ENCODE peak calls at places on chromosomes 7 and 10, in ten cellular contexts. R is PC-3, H is astrocyte, S is MM.1S, M is HepG2, A is GM23338, N is PC-9, Z is K562, F is A673, K is fibroblast of lung. L is an unnamed sample.

GRCh38 chr7:27364344-27364758 is 121.7 kb downstream of the EVX1 start:
- DNase-seq in H (peak), N (peak), Z (no peak), R (peak), K (peak), S (no peak), F (no peak), M (no peak), A (no peak), L (no peak)

GRCh38 chr7:51019231-51019844 is 236.6 kb upstream of the GRB10 start:
- DNase-seq in R (peak), N (peak), A (no peak), Z (no peak), K (peak), M (no peak), F (no peak), S (no peak), H (peak), L (no peak)

GRCh38 chr7:6232534-6232933 is 39.9 kb downstream of the CYTH3 start:
- DNase-seq in Z (peak), M (no peak), K (no peak), N (no peak), R (no peak), S (no peak), F (no peak), A (no peak), H (no peak), L (no peak)

GRCh38 chr10:14412624-14413023 is 81.9 kb upstream of the FRMD4A start:
- DNase-seq in H (no peak), Z (no peak), N (no peak), A (no peak), M (no peak), K (no peak), R (no peak), S (no peak), F (no peak), L (no peak)

GRCh38 chr7:79050592-79050991 is 402.9 kb downstream of the MAGI2 start:
- DNase-seq in S (no peak), M (no peak), Z (no peak), F (peak), R (peak), A (no peak), K (peak), N (peak), H (peak), L (no peak)

GRCh38 chr7:40447345-40447744 is 312.5 kb downstream of the SUGCT start:
- DNase-seq in K (no peak), Z (no peak), A (peak), F (no peak), R (peak), H (no peak), S (no peak), N (no peak), M (no peak), L (peak)

GRCh38 chr10:61904711-61905445 is 3.4 kb downstream of the ARID5B start:
- DNase-seq in M (peak), A (peak), K (peak), H (peak), F (peak), N (peak), R (peak), S (peak), Z (peak), L (peak)

GRCh38 chr10:62818426-62819011 is 2.4 kb upstream of the EGR2 start:
- DNase-seq in F (peak), M (no peak), N (no peak), K (peak), S (no peak), A (peak), Z (no peak), R (peak), H (no peak), L (peak)

GRCh38 chr10:27748586-27748985 is 3.0 kb upstream of the MKX start:
- DNase-seq in K (no peak), F (no peak), S (no peak), Z (no peak), M (no peak), A (no peak), H (no peak), N (no peak), R (no peak), L (no peak)

GRCh38 chr10:13003004-13003403 is 1.5 kb upstream of the CCDC3 start:
- DNase-seq in F (no peak), Z (no peak), H (peak), K (peak), A (no peak), N (no peak), R (peak), S (no peak), M (no peak), L (no peak)

GRCh38 chr10:132541129-132541528 is 3.5 kb downstream of the INPP5A start:
- DNase-seq in F (no peak), M (no peak), N (no peak), H (no peak), K (no peak), A (no peak), Z (no peak), S (no peak), R (no peak), L (no peak)

GRCh38 chr10:96747734-96748550 is 27.6 kb upstream of the PIK3AP1 start:
- DNase-seq in M (peak), N (no peak), A (no peak), Z (no peak), S (peak), R (peak), H (no peak), K (no peak), F (no peak), L (no peak)

GRCh38 chr7:18583305-18583704 is 87.8 kb downstream of the HDAC9 start:
- DNase-seq in K (peak), A (no peak), N (no peak), H (peak), F (peak), R (no peak), Z (no peak), S (no peak), M (no peak), L (no peak)

GRCh38 chr10:43921478-43921877 is 272.8 kb upstream of the ZNF32 start:
- DNase-seq in K (no peak), H (no peak), N (no peak), R (no peak), S (no peak), A (no peak), Z (no peak), F (no peak), M (no peak), L (no peak)

GRCh38 chr10:132280646-132281074 is 27.1 kb downstream of the STK32C start:
- DNase-seq in M (no peak), Z (peak), S (no peak), N (no peak), R (no peak), H (no peak), F (no peak), K (no peak), A (no peak), L (no peak)

GRCh38 chr7:3404490-3404889 is 103.4 kb downstream of the SDK1 start:
- DNase-seq in N (no peak), F (peak), M (no peak), Z (no peak), H (peak), R (peak), S (no peak), K (peak), A (no peak), L (no peak)

GRCh38 chr10:76274933-76275332 is 843.5 kb downstream of the LRMDA start:
- DNase-seq in N (no peak), S (no peak), K (no peak), F (no peak), H (no peak), M (no peak), R (no peak), A (no peak), Z (no peak), L (no peak)

GRCh38 chr10:16816830-16817124 is 447 bp downstream of the RSU1 start:
- DNase-seq in N (no peak), A (no peak), S (peak), F (no peak), R (no peak), Z (no peak), M (no peak), H (no peak), K (no peak), L (peak)

GRCh38 chr7:133912916-133913697 is 214.0 kb upstream of the LRGUK start:
- DNase-seq in A (no peak), K (peak), N (no peak), S (no peak), Z (no peak), H (peak), R (peak), F (peak), M (no peak), L (no peak)

GRCh38 chr7:130884437-130885417 is 150.7 kb upstream of the KLF14 start:
- DNase-seq in R (peak), K (peak), N (no peak), M (peak), A (no peak), S (no peak), F (peak), Z (no peak), H (peak), L (no peak)

GRCh38 chr7:17298840-17299476 is 506 bp downstream of the AHR start:
- DNase-seq in Z (no peak), K (peak), N (peak), R (peak), H (no peak), M (no peak), F (peak), S (peak), A (peak), L (peak)

GRCh38 chr10:67077376-67077775 is 151.5 kb downstream of the LRRTM3 start:
- DNase-seq in Z (no peak), H (no peak), R (no peak), S (no peak), N (no peak), M (no peak), F (no peak), K (no peak), A (no peak), L (no peak)

GRCh38 chr10:125247576-125247975 is 87.2 kb upstream of the CTBP2 start:
- DNase-seq in M (no peak), F (no peak), R (no peak), H (no peak), Z (no peak), K (no peak), A (no peak), N (no peak), S (no peak), L (no peak)

GRCh38 chr10:109214916-109215740 is 708.2 kb downstream of the XPNPEP1 start:
- DNase-seq in A (no peak), R (no peak), Z (no peak), H (no peak), F (no peak), N (no peak), M (no peak), S (no peak), K (no peak), L (no peak)

GRCh38 chr10:52216852-52217251 is 97.2 kb upstream of the DKK1 start:
- DNase-seq in K (peak), Z (no peak), A (no peak), F (peak), N (no peak), H (peak), M (no peak), R (peak), S (peak), L (no peak)

GRCh38 chr7:105268511-105269392 is 120.0 kb downstream of the SRPK2 start:
- DNase-seq in A (no peak), Z (no peak), F (peak), R (peak), M (peak), N (no peak), K (peak), H (peak), S (peak), L (no peak)

GRCh38 chr10:46254467-46254866 is 32.3 kb upstream of the ANTXRL start:
- DNase-seq in R (no peak), H (no peak), Z (no peak), A (no peak), N (no peak), F (no peak), K (no peak), S (no peak), M (no peak), L (no peak)

GRCh38 chr10:17247210-17247609 is 19.2 kb downstream of the VIM start:
- DNase-seq in S (no peak), K (no peak), H (no peak), Z (peak), F (no peak), A (no peak), R (no peak), N (no peak), M (no peak), L (no peak)

GRCh38 chr7:137850586-137850985 is 3.8 kb upstream of the DGKI start:
- DNase-seq in F (no peak), S (no peak), R (no peak), Z (no peak), A (no peak), M (no peak), K (peak), H (peak), N (no peak), L (no peak)

GRCh38 chr7:100983451-100984187 is 14.3 kb downstream of the MUC12 start:
- DNase-seq in A (no peak), S (no peak), H (peak), Z (no peak), M (no peak), N (no peak), F (no peak), K (peak), R (peak), L (no peak)

GRCh38 chr10:22433875-22434274 is 88.6 kb downstream of the SPAG6 start:
- DNase-seq in S (no peak), H (peak), F (peak), A (peak), N (no peak), Z (no peak), M (no peak), R (peak), K (peak), L (no peak)

DNA sequence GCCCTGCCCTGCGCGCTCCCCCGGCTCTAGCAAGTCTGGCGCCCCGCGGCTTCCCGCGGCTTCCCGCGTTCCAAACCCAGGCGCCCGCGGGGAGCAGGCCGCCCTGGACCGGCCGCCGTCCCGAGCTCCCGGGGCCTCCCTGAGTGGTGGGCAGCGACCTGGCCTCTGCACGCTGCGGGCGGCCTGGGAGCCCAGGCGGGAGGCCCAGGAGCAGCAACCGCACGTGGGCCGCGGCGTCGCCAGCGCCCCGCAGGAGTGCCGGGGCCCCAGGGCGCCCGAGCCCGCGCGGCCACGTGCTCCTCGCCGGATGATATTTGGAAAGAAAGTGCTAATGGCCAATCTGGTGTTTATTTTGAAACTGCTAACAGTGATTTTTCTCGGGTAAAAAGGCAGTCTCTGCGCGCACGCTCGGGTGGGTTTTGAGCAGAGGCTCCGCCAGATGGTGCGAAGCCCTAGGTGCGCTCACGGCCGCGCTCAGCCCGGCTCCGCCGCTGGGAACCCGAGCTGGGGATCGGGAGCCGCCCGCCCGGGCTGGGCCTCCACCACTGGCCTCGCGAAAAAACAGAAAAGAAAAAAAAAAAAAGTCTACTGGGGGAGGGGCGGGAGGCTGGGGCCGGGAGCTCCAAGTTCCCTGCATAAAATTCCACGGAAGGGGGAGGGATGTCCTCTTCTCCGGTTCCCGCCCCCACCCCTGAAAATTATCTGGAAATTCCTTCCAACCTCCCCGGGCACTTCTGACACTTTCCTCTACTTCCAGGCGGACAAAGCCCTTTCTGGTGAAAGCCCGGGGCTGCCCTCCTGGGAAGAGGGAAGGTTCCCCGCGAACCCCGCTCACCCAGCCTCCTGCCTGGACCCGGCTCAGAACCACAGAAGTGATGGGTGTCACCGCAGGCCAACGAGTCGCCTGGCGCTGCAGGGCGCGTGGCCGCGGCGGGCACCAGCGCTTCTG is 4.3 kb downstream of the EBF3 start:
- DNase-seq in N (no peak), R (no peak), Z (no peak), K (no peak), S (no peak), F (no peak), M (no peak), A (no peak), H (no peak), L (peak)
- TF ChIP-seq EZH2 in N (no peak), R (no peak), Z (no peak), K (peak), S (no peak), F (no peak), M (no peak), A (peak), H (no peak), L (peak)

DNA sequence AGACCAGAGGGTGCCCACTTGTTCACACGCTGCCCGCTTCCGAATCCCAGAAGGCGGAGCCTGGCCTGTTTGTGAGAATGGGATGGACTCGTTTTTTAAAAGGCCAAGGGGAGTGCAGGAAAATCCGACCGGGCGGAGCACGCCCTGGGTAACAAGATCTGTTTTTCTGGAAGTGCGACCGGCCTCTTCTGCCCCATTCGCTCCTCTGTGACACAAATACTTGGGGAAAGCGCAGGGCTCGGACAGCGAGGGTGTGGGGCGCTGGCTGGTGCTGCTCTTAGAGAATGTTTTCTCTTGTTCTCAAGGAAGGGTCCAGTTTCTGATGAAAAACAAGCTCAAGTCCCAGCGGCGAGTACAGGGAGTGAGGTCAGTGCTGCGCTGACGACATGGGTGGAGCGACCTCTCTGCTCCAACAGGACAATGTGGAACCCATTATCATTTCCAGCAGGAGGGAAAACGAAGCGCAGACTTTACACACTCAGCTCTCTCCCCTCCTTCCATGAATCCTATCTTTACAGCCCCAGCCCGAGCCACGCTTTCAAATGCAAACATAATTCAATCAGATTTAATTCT is 1.3 kb downstream of the RADIL start:
- DNase-seq in Z (peak), R (peak), S (no peak), M (no peak), K (peak), H (peak), N (peak), A (peak), F (no peak), L (peak)
- TF ChIP-seq EZH2 in Z (no peak), R (no peak), S (no peak), M (no peak), K (no peak), H (no peak), N (no peak), A (no peak), F (no peak), L (no peak)

DNA sequence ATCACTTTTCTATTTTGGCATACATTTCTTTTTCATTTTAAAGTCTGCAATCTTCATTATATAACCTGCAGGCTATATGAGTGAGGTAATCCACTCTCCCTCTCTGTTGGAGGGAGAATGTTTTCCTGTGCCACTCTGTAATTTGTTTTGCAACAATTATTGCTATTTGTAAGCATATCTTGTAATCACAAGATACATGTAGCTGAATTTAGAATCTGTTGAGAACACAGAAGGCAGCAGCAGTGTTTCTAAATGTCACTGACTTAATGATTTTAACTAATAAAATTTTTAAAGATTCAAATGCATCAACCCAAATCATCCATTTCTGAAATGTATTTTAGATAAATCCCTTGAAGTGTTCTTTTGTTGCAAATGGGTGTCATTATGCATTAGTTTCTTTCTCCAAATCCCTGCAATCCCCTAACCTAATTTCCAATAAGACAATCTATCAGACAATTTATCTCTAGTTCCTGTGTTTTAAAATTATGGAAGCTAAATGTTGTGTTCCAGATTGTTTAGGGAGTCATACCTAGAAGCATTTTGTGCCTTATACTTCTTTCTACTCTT is 19.8 kb upstream of the UMAD1 start:
- DNase-seq in F (no peak), K (no peak), Z (no peak), H (no peak), R (no peak), S (no peak), N (no peak), M (no peak), A (no peak), L (no peak)
- TF ChIP-seq EZH2 in F (no peak), K (no peak), Z (no peak), H (no peak), R (no peak), S (no peak), N (no peak), M (no peak), A (no peak), L (no peak)

DNA sequence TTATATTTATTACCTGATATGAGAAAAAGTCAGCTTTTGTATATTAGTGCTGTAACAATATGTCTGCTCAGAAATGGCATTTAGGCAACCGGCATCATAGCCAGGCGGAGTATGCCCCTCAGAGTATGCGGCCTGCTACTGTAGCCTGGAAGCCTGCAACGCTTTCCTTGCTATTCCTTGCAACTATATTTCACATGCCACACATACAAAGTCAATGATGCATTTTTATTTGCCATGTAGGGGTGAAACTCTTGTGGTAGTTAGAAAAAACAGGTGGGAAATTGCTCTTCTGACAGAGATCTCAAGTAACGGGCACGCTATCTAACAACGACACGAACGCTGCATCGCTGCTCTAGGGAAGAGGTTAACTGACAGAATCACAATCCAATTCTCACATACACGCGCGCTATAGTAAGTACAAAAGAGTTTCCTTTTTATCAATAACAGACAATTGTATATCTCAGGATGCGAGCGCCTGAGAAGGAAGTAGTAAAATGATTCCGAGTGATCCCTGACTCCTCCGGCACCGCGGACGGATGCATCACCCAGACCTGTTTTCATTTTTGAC is 5.9 kb downstream of the EBF3 start:
- DNase-seq in Z (no peak), S (no peak), A (peak), N (no peak), H (no peak), M (no peak), R (no peak), F (peak), K (no peak), L (peak)
- TF ChIP-seq EZH2 in Z (no peak), S (no peak), A (peak), N (no peak), H (peak), M (peak), R (no peak), F (no peak), K (peak), L (no peak)

GRCh38 chr7:77202544-77202976 is 2.9 kb upstream of the FGL2 start:
- DNase-seq in M (no peak), Z (no peak), S (peak), H (no peak), A (no peak), N (no peak), R (no peak), F (no peak), K (no peak), L (no peak)
- TF ChIP-seq EZH2 in M (no peak), Z (no peak), S (no peak), H (no peak), A (no peak), N (no peak), R (no peak), F (no peak), K (no peak), L (no peak)

GRCh38 chr7:131945313-131945831 is 388.9 kb upstream of the PODXL start:
- DNase-seq in A (peak), Z (peak), K (peak), S (peak), M (peak), F (peak), R (peak), H (no peak), N (peak), L (peak)
- TF ChIP-seq EZH2 in A (no peak), Z (no peak), K (no peak), S (no peak), M (no peak), F (no peak), R (no peak), H (no peak), N (peak), L (no peak)

GRCh38 chr10:129258570-129258969 is 208.5 kb upstream of the MGMT start:
- DNase-seq in F (no peak), A (no peak), N (no peak), Z (no peak), K (no peak), S (no peak), R (no peak), M (no peak), H (no peak), L (no peak)
- TF ChIP-seq EZH2 in F (no peak), A (no peak), N (no peak), Z (no peak), K (no peak), S (no peak), R (no peak), M (no peak), H (no peak), L (no peak)

L was measured in neural progenitor cell.